ENCODE peak calls at places on chromosomes 4 and X, in five cellular contexts. M is heart right ventricle, R is thyroid gland, B is fibroblast of villous mesenchyme, C is H1. H is an unnamed sample.
A peak's percentile ranks its signal among the peaks of the same experiment; 100 is the strongest.

GRCh38 chr4:3845094-3845743 is 79.0 kb downstream of the ADRA2C start:
- DNase-seq in M (no peak), R (no peak), B (no peak), C (no peak), H (no peak)

GRCh38 chrX:136794080-136794479 is 13.3 kb upstream of the ARHGEF6 start:
- DNase-seq in M (no peak), R (no peak), B (no peak), C (no peak), H (no peak)

GRCh38 chr4:77104405-77105292 is 28.9 kb upstream of the CCNI start:
- DNase-seq in M (peak; percentile 68), R (peak; percentile 76), B (peak; percentile 40), C (no peak), H (peak; percentile 79)

GRCh38 chrX:140767646-140768045 is 58.1 kb downstream of the LINC00632 start:
- DNase-seq in M (no peak), R (no peak), B (no peak), C (no peak), H (no peak)

GRCh38 chr4:5955201-5955821 is 62.4 kb upstream of the CRMP1 start:
- DNase-seq in M (no peak), R (no peak), B (no peak), C (no peak), H (no peak)

GRCh38 chr4:174156239-174156826 is 127.1 kb downstream of the FBXO8 start:
- DNase-seq in M (no peak), R (no peak), B (peak; percentile 84), C (no peak), H (peak; percentile 69)

GRCh38 chr4:140277576-140277975 is 95.9 kb upstream of the SCOC start:
- DNase-seq in M (no peak), R (no peak), B (no peak), C (no peak), H (no peak)

GRCh38 chr4:121822796-121823504 is 733 bp downstream of the CCNA2 start:
- DNase-seq in M (no peak), R (peak; percentile 46), B (peak; percentile 16), C (no peak), H (peak; percentile 30)

GRCh38 chrX:16771483-16772398 is 14.5 kb upstream of the TXLNG start:
- DNase-seq in M (no peak), R (peak; percentile 28), B (peak; percentile 78), C (no peak), H (peak; percentile 81)

GRCh38 chr4:109385260-109385659 is 48.4 kb upstream of the SEC24B start:
- DNase-seq in M (no peak), R (peak; percentile 87), B (no peak), C (no peak), H (no peak)

GRCh38 chrX:40278340-40279090 is 180.8 kb upstream of the BCOR start:
- DNase-seq in M (no peak), R (no peak), B (peak; percentile 20), C (no peak), H (peak; percentile 28)

GRCh38 chr4:77145806-77146425 is 11.1 kb upstream of the CCNG2 start:
- DNase-seq in M (no peak), R (no peak), B (no peak), C (no peak), H (no peak)

GRCh38 chr4:153273736-153274135 is 69.5 kb downstream of the TRIM2 start:
- DNase-seq in M (no peak), R (no peak), B (no peak), C (no peak), H (no peak)

GRCh38 chr4:78439328-78439727 is 112.2 kb upstream of the ANXA3 start:
- DNase-seq in M (no peak), R (no peak), B (no peak), C (no peak), H (no peak)

GRCh38 chr4:70195425-70195824 is at the start of gene ODAM:
- DNase-seq in M (no peak), R (no peak), B (no peak), C (no peak), H (no peak)

GRCh38 chrX:118116308-118117068 is at the start of gene KLHL13:
- DNase-seq in M (peak; percentile 47), R (peak; percentile 11), B (peak; percentile 5), C (no peak), H (peak; percentile 4)

GRCh38 chr4:25767877-25768475 is 94.8 kb downstream of the SEL1L3 start:
- DNase-seq in M (peak; percentile 22), R (peak; percentile 58), B (peak; percentile 75), C (peak; percentile 33), H (peak; percentile 91)

GRCh38 chr4:183130328-183131155 is 31.5 kb downstream of the WWC2 start:
- DNase-seq in M (peak; percentile 40), R (peak; percentile 93), B (no peak), C (no peak), H (peak; percentile 52)

GRCh38 chrX:26557691-26558321 is 341.8 kb downstream of the MAGEB5 start:
- DNase-seq in M (no peak), R (no peak), B (no peak), C (no peak), H (no peak)

GRCh38 chr4:165754664-165755063 is 118.4 kb upstream of the TLL1 start:
- DNase-seq in M (no peak), R (no peak), B (no peak), C (no peak), H (no peak)

GRCh38 chr4:25029479-25030282 is 1.1 kb downstream of the LGI2 start:
- DNase-seq in M (no peak), R (peak; percentile 44), B (no peak), C (no peak), H (no peak)

DNA sequence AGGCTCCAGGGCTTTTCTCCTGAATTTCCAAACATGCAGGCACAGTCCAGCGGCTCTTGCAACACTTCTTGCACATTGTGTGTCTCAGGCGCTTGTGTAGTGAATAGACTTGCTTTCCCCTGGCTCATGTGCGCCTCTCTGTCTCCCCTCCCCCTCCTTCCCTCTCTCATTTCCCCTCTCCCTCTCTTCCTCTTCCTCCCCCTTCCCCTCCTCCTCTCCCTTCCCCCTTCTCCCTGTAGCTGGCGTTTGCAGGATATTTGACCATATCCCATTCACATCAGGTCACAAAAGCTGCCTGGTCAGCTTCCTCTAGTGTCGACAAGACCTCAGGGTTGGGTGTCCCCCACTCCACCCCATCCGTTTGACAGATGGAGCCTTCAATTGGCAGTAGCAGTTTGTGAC is 2.4 kb downstream of the CHST7 start:
- DNase-seq in M (no peak), R (peak; percentile 14), B (peak; percentile 64), C (no peak), H (peak; percentile 57)
- H3K4me3 ChIP-seq in M (peak overlapping the region; percentile 55), R (no peak overlapping the region), B (peak overlapping the region; percentile 62), C (peak overlapping the region; percentile 67), H (peak overlapping the region; percentile 63)

DNA sequence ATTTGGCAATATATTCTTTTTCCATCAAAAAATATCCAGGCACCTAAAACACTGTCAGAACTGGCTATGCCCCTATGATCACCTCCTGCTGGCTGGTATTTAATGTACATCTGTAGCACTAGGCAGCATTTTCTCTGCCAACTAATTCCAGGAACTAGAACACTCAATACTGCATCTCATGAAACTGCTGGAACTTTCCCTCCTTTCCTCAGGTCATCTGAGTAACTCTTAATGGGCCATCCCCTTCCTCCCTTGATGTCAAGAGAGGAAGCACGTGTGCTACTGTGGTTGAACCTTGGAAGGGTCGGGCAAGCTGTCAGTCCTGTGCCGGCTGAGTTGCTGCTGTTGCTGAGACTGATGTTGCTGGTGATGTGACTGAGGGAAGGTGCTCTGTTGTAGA is 39.4 kb downstream of the TMEM165 start:
- DNase-seq in M (no peak), R (no peak), B (no peak), C (no peak), H (peak; percentile 75)
- TF ChIP-seq CTCF in M (peak; percentile 26), R (peak; percentile 6), B (peak; percentile 40), C (no peak), H (peak; percentile 62)

GRCh38 chr4:85828295-85828910 is 353.5 kb downstream of the ARHGAP24 start:
- DNase-seq in M (no peak), R (no peak), B (peak; percentile 36), C (no peak), H (peak; percentile 68)
- H3K4me3 ChIP-seq in M (peak overlapping the region; percentile 30), R (peak overlapping the region; percentile 62), B (peak overlapping the region; percentile 25), C (no peak overlapping the region), H (peak overlapping the region; percentile 39)

GRCh38 chr4:139189417-139189749 is 12.4 kb upstream of the ELF2 start:
- DNase-seq in M (no peak), R (no peak), B (no peak), C (no peak), H (no peak)

GRCh38 chr4:139188648-139189416 is 11.8 kb upstream of the ELF2 start:
- DNase-seq in M (no peak), R (no peak), B (no peak), C (no peak), H (peak; percentile 6)

DNA sequence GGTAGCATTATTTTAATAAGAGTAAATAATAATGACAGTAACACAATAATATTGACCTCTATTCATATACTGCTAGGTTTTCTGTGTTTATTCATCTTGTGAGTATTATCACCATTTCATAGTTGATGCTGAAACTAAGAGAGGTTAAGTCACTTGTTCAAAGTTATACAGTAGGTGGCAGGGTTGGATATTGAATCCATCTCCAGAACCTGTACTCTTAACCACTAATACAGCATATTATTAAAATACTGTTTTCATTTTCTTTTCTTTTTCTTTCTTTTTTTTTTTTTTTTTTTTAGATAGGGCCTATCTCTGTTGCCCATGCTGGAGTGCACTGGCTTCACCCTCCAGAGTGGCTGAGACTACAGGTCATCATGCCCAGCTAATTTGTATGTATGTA is 7.1 kb upstream of the ELF2 start:
- DNase-seq in M (no peak), R (no peak), B (peak; percentile 66), C (no peak), H (peak; percentile 85)
- TF ChIP-seq CTCF in M (peak; percentile 54), R (no peak), B (peak; percentile 25), C (no peak), H (peak; percentile 46)